ENCODE peak calls at places on chromosomes 5 and 9, in five cellular contexts. T is ureter, K is caudate nucleus, F is GM12892, L is renal cortical epithelial cell. D is an unnamed sample.

GRCh38 chr9:124202447-124202971 is 55.2 kb upstream of the NEK6 start:
- DNase-seq in T (no peak), F (peak), K (no peak), L (no peak), D (no peak)

GRCh38 chr5:96260009-96260408 is 173.0 kb downstream of the PCSK1 start:
- DNase-seq in L (no peak), T (no peak), F (no peak), K (no peak), D (no peak)

GRCh38 chr5:125056641-125057345 is 310.4 kb upstream of the ZNF608 start:
- DNase-seq in K (no peak), F (no peak), L (no peak), T (no peak), D (no peak)

GRCh38 chr9:93134740-93135444 is 841 bp upstream of the NINJ1 start:
- DNase-seq in K (no peak), L (no peak), T (no peak), F (no peak), D (peak)

GRCh38 chr9:33109097-33109496 is 32.6 kb upstream of the SMU1 start:
- DNase-seq in K (no peak), F (no peak), T (peak), L (no peak), D (peak)

GRCh38 chr5:104594850-104595249 is 1032.3 kb upstream of the NUDT12 start:
- DNase-seq in F (no peak), T (no peak), K (no peak), L (no peak), D (no peak)

GRCh38 chr9:114850871-114851270 is 45.0 kb upstream of the TNFSF15 start:
- DNase-seq in F (no peak), T (no peak), K (no peak), L (peak), D (no peak)

GRCh38 chr9:12859704-12860251 is 85.0 kb downstream of the LURAP1L start:
- DNase-seq in F (no peak), T (no peak), K (no peak), L (peak), D (no peak)

GRCh38 chr9:111023090-111023489 is 15.2 kb downstream of the LPAR1 start:
- DNase-seq in F (no peak), K (no peak), L (no peak), T (no peak), D (no peak)

GRCh38 chr5:80516826-80517225 is 28.9 kb downstream of the FAM151B start:
- DNase-seq in K (no peak), L (peak), T (no peak), F (no peak), D (no peak)

GRCh38 chr9:35972093-35972492 is 14.1 kb upstream of the OR2S2 start:
- DNase-seq in F (no peak), K (no peak), T (no peak), L (no peak), D (no peak)

GRCh38 chr5:133113331-133114061 is 61.7 kb downstream of the HSPA4 start:
- DNase-seq in F (no peak), L (peak), T (no peak), K (peak), D (no peak)

GRCh38 chr5:134477462-134478245 is 47.8 kb upstream of the JADE2 start:
- DNase-seq in K (no peak), F (no peak), T (no peak), L (peak), D (no peak)

GRCh38 chr5:124952079-124952478 is 205.6 kb upstream of the ZNF608 start:
- DNase-seq in L (peak), K (no peak), F (no peak), T (no peak), D (no peak)

GRCh38 chr9:137982132-137982666 is 104.6 kb downstream of the CACNA1B start:
- DNase-seq in F (no peak), K (no peak), T (no peak), L (no peak), D (no peak)

GRCh38 chr5:87020099-87020934 is 247.4 kb upstream of the RASA1 start:
- DNase-seq in K (no peak), L (peak), F (peak), T (peak), D (no peak)

GRCh38 chr9:102253099-102253498 is 514.7 kb upstream of the GRIN3A start:
- DNase-seq in T (no peak), L (no peak), K (no peak), F (no peak), D (no peak)

GRCh38 chr5:170382790-170383189 is 6.4 kb downstream of the KCNMB1 start:
- DNase-seq in T (no peak), L (no peak), K (no peak), F (no peak), D (no peak)

GRCh38 chr9:33416996-33417395 is 14.6 kb upstream of the AQP7 start:
- DNase-seq in T (no peak), K (no peak), F (no peak), L (no peak), D (no peak)

GRCh38 chr5:124057161-124057814 is 545.3 kb downstream of the CSNK1G3 start:
- DNase-seq in K (peak), F (no peak), T (peak), L (peak), D (no peak)

GRCh38 chr5:93580387-93581100 is 475 bp downstream of the NR2F1-AS1 start:
- DNase-seq in K (no peak), L (no peak), T (no peak), F (no peak), D (peak)